ENCODE peak calls at places on chromosome 12, in five cellular contexts. A is Peyer's patch, Z is keratinocyte, X is PC-3, U is tibial nerve. D is an unnamed sample.

GRCh38 chr12:88200029-88200428 is 57.9 kb downstream of the TMTC3 start:
- DNase-seq in A (no peak), Z (no peak), X (no peak), U (no peak), D (no peak)

GRCh38 chr12:113002155-113002554 is 23.8 kb downstream of the OAS2 start:
- DNase-seq in A (no peak), Z (no peak), X (no peak), U (no peak), D (no peak)

GRCh38 chr12:131892711-131893604 is 1.5 kb upstream of the ULK1 start:
- DNase-seq in A (no peak), Z (no peak), X (no peak), U (no peak), D (no peak)

GRCh38 chr12:12365931-12366431 is 9.1 kb downstream of the BORCS5 start:
- DNase-seq in A (no peak), Z (no peak), X (no peak), U (no peak), D (no peak)

GRCh38 chr12:51980051-51980808 is 26.5 kb upstream of the TAMALIN start:
- DNase-seq in A (peak; percentile 53), Z (no peak), X (peak; percentile 71), U (peak; percentile 55), D (peak; percentile 87)

GRCh38 chr12:124675881-124676688 is 108.7 kb upstream of the NCOR2 start:
- DNase-seq in A (no peak), Z (no peak), X (no peak), U (no peak), D (no peak)

GRCh38 chr12:90954921-90955320 is at the start of gene CCER1:
- DNase-seq in A (no peak), Z (no peak), X (no peak), U (no peak), D (no peak)

GRCh38 chr12:10735428-10735827 is 12.3 kb upstream of the YBX3 start:
- DNase-seq in A (no peak), Z (no peak), X (no peak), U (no peak), D (no peak)

GRCh38 chr12:6280053-6280469 is 30.4 kb upstream of the PLEKHG6 start:
- DNase-seq in A (no peak), Z (peak; percentile 78), X (peak; percentile 95), U (peak; percentile 54), D (peak; percentile 88)

GRCh38 chr12:122023339-122024131 is 1.9 kb downstream of the BCL7A start:
- DNase-seq in A (peak; percentile 50), Z (no peak), X (peak; percentile 92), U (peak; percentile 34), D (peak; percentile 57)

GRCh38 chr12:67726868-67727267 is 78.3 kb downstream of the DYRK2 start:
- DNase-seq in A (no peak), Z (no peak), X (no peak), U (no peak), D (no peak)

GRCh38 chr12:69570545-69571399 is 14.5 kb upstream of the CCT2 start:
- DNase-seq in A (peak; percentile 45), Z (peak; percentile 52), X (peak; percentile 83), U (peak; percentile 79), D (peak; percentile 52)

GRCh38 chr12:110647669-110648068 is 33.7 kb downstream of the TCTN1 start:
- DNase-seq in A (peak; percentile 82), Z (no peak), X (no peak), U (no peak), D (no peak)

GRCh38 chr12:19517583-19517982 is 78.3 kb downstream of the AEBP2 start:
- DNase-seq in A (no peak), Z (no peak), X (no peak), U (no peak), D (no peak)

DNA sequence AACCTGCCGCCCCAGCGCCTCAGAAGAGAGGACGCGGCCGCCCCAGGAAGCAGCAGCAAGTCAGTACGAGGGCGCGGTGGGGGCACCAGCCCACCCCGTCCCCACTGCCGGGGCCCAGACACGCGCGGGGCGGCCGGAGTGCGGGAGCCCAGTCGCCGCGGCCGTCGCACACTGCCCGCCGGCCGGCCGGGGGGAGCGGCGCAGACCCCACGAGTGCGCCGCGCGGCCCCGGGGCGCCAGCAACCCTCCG is 965 bp downstream of the HMGA2 start:
- DNase-seq in A (no peak), Z (no peak), X (no peak), U (no peak), D (no peak)
- H3K27ac ChIP-seq in A (peak overlapping the region; percentile 59), Z (peak overlapping the region; percentile 79), X (peak overlapping the region; percentile 95), U (peak overlapping the region; percentile 66), D (peak overlapping the region; percentile 99)

GRCh38 chr12:74415633-74416032 is 122.0 kb upstream of the ATXN7L3B start:
- DNase-seq in A (no peak), Z (no peak), X (peak; percentile 61), U (no peak), D (peak; percentile 25)

GRCh38 chr12:74408601-74409166 is 129.0 kb upstream of the ATXN7L3B start:
- DNase-seq in A (no peak), Z (no peak), X (no peak), U (no peak), D (no peak)

GRCh38 chr12:74418573-74418972 is 119.1 kb upstream of the ATXN7L3B start:
- DNase-seq in A (no peak), Z (no peak), X (peak; percentile 20), U (no peak), D (no peak)

DNA sequence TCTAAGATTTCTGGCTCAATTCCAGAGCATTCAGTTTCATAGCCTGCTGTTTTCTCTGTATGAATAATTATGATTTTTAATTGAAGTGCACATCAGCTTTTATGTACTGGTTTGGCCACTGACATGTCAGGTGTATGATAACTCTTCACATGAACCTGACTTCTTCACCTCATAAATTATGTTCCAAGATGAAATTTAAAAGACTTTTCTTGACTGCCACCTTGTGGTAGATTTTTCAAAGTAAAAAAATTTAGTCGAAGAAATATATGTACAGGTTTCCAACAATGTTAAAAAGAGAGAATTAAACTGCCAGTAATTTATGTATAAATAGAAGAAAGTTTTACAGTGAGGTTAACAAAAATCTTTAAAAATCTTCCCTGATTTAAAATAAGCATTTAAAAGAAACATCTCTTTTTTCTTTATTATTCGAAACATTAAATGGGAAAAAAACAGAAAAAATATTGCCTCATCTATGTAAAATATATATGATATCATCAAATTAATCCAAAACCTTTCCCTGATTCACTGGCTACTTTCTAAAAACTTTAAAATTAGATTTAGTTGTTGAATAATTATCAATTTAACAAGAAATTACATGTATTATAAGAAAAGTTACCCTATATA is 124.9 kb upstream of the ATXN7L3B start:
- DNase-seq in A (no peak), Z (no peak), X (peak; percentile 70), U (no peak), D (no peak)
- TF ChIP-seq CTCF in A (peak; percentile 31), Z (no peak), X (peak; percentile 71), U (peak; percentile 12), D (peak; percentile 50)

GRCh38 chr12:32505546-32505945 is 106.2 kb downstream of the FGD4 start:
- DNase-seq in A (no peak), Z (no peak), X (no peak), U (no peak), D (no peak)
- H3K27ac ChIP-seq in A (no peak overlapping the region), Z (peak overlapping the region; percentile 45), X (no peak overlapping the region), U (peak overlapping the region; percentile 71), D (no peak overlapping the region)

DNA sequence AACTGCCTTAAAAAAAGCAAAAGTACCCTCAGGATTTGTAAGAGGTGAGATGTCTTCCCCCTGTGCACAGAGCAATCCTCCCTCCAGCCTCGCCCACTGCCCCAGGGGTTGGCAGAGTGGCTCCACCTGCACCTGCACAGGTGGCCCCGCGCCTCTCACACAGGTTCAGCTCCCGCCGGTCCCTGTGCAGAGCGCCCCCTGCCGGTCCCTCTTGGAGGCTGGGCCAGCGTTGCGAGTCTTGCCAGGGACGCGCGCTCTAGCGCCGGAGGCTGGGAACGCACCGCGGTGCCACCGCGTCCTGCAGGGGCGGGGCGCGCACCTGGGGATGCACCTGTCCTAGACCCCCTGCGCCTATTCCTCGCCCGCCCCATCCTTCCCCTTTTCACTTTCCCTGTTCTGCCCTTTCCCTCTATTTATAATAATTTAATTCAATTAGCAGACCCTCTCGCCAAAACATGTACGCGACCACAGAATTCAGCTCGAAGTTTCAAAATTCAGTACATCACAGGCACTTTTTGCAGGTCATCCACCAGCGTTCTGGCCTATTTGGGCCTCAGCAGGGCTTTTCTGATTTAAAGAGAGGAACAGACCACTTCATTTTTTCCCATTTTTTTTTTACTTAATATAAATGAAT is 618.6 kb downstream of the AACS start:
- DNase-seq in A (no peak), Z (no peak), X (no peak), U (no peak), D (no peak)
- TF ChIP-seq CTCF in A (no peak), Z (peak; percentile 40), X (peak; percentile 33), U (peak; percentile 22), D (no peak)

DNA sequence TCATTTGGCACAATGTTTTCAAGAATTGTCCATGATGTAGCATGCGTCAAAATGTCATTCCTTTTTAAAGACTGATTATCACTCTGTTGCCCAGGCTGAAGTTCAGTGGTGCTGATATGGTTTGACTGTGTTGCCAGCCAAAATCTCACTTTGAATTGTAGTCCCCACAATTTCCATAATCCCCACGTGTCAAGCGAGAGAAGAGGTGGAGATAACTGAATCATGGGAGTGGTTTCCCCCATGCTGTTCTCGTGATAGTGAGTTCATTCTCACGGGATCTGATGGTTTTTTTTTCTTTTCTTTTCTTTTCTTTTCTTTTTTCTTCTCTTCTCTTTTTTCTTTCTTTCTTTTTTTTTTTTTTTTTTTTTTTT is 21.8 kb upstream of the LRRK2 start:
- DNase-seq in A (no peak), Z (no peak), X (no peak), U (no peak), D (no peak)
- H3K27ac ChIP-seq in A (no peak overlapping the region), Z (no peak overlapping the region), X (no peak overlapping the region), U (no peak overlapping the region), D (no peak overlapping the region)

DNA sequence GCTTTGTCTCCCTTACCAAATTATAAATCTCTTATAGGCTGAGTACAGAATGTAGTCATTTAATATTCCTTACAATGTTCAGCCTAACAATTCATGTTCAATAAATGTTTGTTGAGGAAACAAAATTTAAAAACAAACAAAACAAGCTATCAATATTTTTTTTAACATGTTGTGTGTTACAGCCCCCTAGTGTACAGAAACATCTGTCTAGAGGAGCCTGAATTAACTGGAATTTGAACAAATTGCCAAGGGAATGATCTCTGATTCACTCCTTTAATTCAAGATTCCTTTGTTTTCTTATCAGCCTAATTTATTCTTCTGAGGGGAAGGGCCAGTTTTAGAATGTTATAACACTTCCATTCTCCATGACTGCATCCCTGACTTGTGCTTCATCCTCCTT is 127.1 kb downstream of the CMAS start:
- DNase-seq in A (no peak), Z (no peak), X (no peak), U (no peak), D (peak; percentile 26)
- TF ChIP-seq CTCF in A (no peak), Z (peak; percentile 27), X (peak; percentile 37), U (no peak), D (no peak)

GRCh38 chr12:59700145-59700435 is 104.3 kb downstream of the SLC16A7 start:
- DNase-seq in A (no peak), Z (no peak), X (no peak), U (no peak), D (no peak)

GRCh38 chr12:59699408-59700144 is 103.7 kb downstream of the SLC16A7 start:
- DNase-seq in A (no peak), Z (no peak), X (no peak), U (no peak), D (peak; percentile 25)

GRCh38 chr12:59695379-59695778 is 99.5 kb downstream of the SLC16A7 start:
- DNase-seq in A (no peak), Z (peak; percentile 5), X (peak; percentile 72), U (no peak), D (peak; percentile 28)

GRCh38 chr12:59698599-59698998 is 102.8 kb downstream of the SLC16A7 start:
- DNase-seq in A (no peak), Z (no peak), X (peak; percentile 51), U (no peak), D (peak; percentile 40)
- H3K27ac ChIP-seq in A (no peak overlapping the region), Z (peak overlapping the region; percentile 3), X (no peak overlapping the region), U (no peak overlapping the region), D (no peak overlapping the region)

GRCh38 chr12:91991397-91992187 is 154.1 kb downstream of the BTG1 start:
- DNase-seq in A (no peak), Z (no peak), X (peak; percentile 16), U (no peak), D (no peak)
- TF ChIP-seq CTCF in A (peak; percentile 49), Z (no peak), X (peak; percentile 29), U (no peak), D (no peak)

D was measured in RWPE1.